ENCODE peak calls at places on chromosome 10, in ten cellular contexts. One of them, this sample, is unnamed.

GRCh38 chr10:80356563-80356999 is at the start of the genes DYDC1 and DYDC2:
- DNase-seq in fibroblast of lung: peak
- DNase-seq in trophoblast cell: peak
- DNase-seq in anterior cingulate cortex: no peak
- DNase-seq in progenitor cell of endocrine pancreas: peak
- DNase-seq in astrocyte of the spinal cord: no peak
- DNase-seq in nephron progenitor cell: peak
- DNase-seq in heart left ventricle: peak
- DNase-seq in T-cell: peak
- DNase-seq in stimulated activated CD4-positive, alpha-beta T cell treated with anti-CD3 and anti-CD28 coated beads, Interleukin-15, amount 100 ng/mL, for 24 hours: peak
- DNase-seq in this sample: no peak

GRCh38 chr10:16891375-16892313 is 74.4 kb upstream of the RSU1 start:
- DNase-seq in stimulated activated CD4-positive, alpha-beta T cell treated with anti-CD3 and anti-CD28 coated beads, Interleukin-15, amount 100 ng/mL, for 24 hours: peak
- DNase-seq in fibroblast of lung: peak
- DNase-seq in astrocyte of the spinal cord: peak
- DNase-seq in T-cell: peak
- DNase-seq in anterior cingulate cortex: no peak
- DNase-seq in heart left ventricle: peak
- DNase-seq in nephron progenitor cell: peak
- DNase-seq in progenitor cell of endocrine pancreas: no peak
- DNase-seq in trophoblast cell: no peak
- DNase-seq in this sample: peak

GRCh38 chr10:46236941-46237681 is 49.7 kb upstream of the ANTXRL start:
- DNase-seq in T-cell: no peak
- DNase-seq in progenitor cell of endocrine pancreas: peak
- DNase-seq in trophoblast cell: no peak
- DNase-seq in heart left ventricle: no peak
- DNase-seq in stimulated activated CD4-positive, alpha-beta T cell treated with anti-CD3 and anti-CD28 coated beads, Interleukin-15, amount 100 ng/mL, for 24 hours: no peak
- DNase-seq in nephron progenitor cell: no peak
- DNase-seq in astrocyte of the spinal cord: no peak
- DNase-seq in anterior cingulate cortex: no peak
- DNase-seq in fibroblast of lung: no peak
- DNase-seq in this sample: no peak

GRCh38 chr10:50624866-50625491 is 1.2 kb upstream of the SGMS1 start:
- DNase-seq in heart left ventricle: peak
- DNase-seq in T-cell: peak
- DNase-seq in progenitor cell of endocrine pancreas: peak
- DNase-seq in astrocyte of the spinal cord: peak
- DNase-seq in trophoblast cell: peak
- DNase-seq in fibroblast of lung: peak
- DNase-seq in nephron progenitor cell: peak
- DNase-seq in anterior cingulate cortex: peak
- DNase-seq in stimulated activated CD4-positive, alpha-beta T cell treated with anti-CD3 and anti-CD28 coated beads, Interleukin-15, amount 100 ng/mL, for 24 hours: peak
- DNase-seq in this sample: peak

GRCh38 chr10:116183733-116184447 is 89.1 kb downstream of the GFRA1 start:
- DNase-seq in nephron progenitor cell: peak
- DNase-seq in heart left ventricle: no peak
- DNase-seq in fibroblast of lung: no peak
- DNase-seq in progenitor cell of endocrine pancreas: peak
- DNase-seq in T-cell: no peak
- DNase-seq in trophoblast cell: no peak
- DNase-seq in astrocyte of the spinal cord: peak
- DNase-seq in stimulated activated CD4-positive, alpha-beta T cell treated with anti-CD3 and anti-CD28 coated beads, Interleukin-15, amount 100 ng/mL, for 24 hours: no peak
- DNase-seq in anterior cingulate cortex: no peak
- DNase-seq in this sample: no peak

GRCh38 chr10:34434119-34434594 is 380.9 kb downstream of the PARD3 start:
- DNase-seq in T-cell: no peak
- DNase-seq in nephron progenitor cell: no peak
- DNase-seq in stimulated activated CD4-positive, alpha-beta T cell treated with anti-CD3 and anti-CD28 coated beads, Interleukin-15, amount 100 ng/mL, for 24 hours: no peak
- DNase-seq in fibroblast of lung: peak
- DNase-seq in heart left ventricle: no peak
- DNase-seq in astrocyte of the spinal cord: peak
- DNase-seq in anterior cingulate cortex: no peak
- DNase-seq in progenitor cell of endocrine pancreas: no peak
- DNase-seq in trophoblast cell: no peak
- DNase-seq in this sample: no peak

GRCh38 chr10:132939957-132940790 is 2.2 kb downstream of the CFAP46 start:
- DNase-seq in fibroblast of lung: peak
- DNase-seq in T-cell: no peak
- DNase-seq in trophoblast cell: no peak
- DNase-seq in stimulated activated CD4-positive, alpha-beta T cell treated with anti-CD3 and anti-CD28 coated beads, Interleukin-15, amount 100 ng/mL, for 24 hours: peak
- DNase-seq in progenitor cell of endocrine pancreas: peak
- DNase-seq in heart left ventricle: no peak
- DNase-seq in astrocyte of the spinal cord: peak
- DNase-seq in nephron progenitor cell: peak
- DNase-seq in anterior cingulate cortex: peak
- DNase-seq in this sample: peak

GRCh38 chr10:76962851-76963250 is 674.8 kb downstream of the KCNMA1 start:
- DNase-seq in anterior cingulate cortex: no peak
- DNase-seq in fibroblast of lung: peak
- DNase-seq in T-cell: no peak
- DNase-seq in heart left ventricle: no peak
- DNase-seq in nephron progenitor cell: no peak
- DNase-seq in astrocyte of the spinal cord: no peak
- DNase-seq in trophoblast cell: no peak
- DNase-seq in progenitor cell of endocrine pancreas: no peak
- DNase-seq in stimulated activated CD4-positive, alpha-beta T cell treated with anti-CD3 and anti-CD28 coated beads, Interleukin-15, amount 100 ng/mL, for 24 hours: no peak
- DNase-seq in this sample: no peak

GRCh38 chr10:97898429-97898828 is 48.8 kb downstream of the GOLGA7B start:
- DNase-seq in anterior cingulate cortex: no peak
- DNase-seq in nephron progenitor cell: no peak
- DNase-seq in progenitor cell of endocrine pancreas: no peak
- DNase-seq in fibroblast of lung: peak
- DNase-seq in heart left ventricle: no peak
- DNase-seq in trophoblast cell: no peak
- DNase-seq in astrocyte of the spinal cord: no peak
- DNase-seq in stimulated activated CD4-positive, alpha-beta T cell treated with anti-CD3 and anti-CD28 coated beads, Interleukin-15, amount 100 ng/mL, for 24 hours: no peak
- DNase-seq in T-cell: no peak
- DNase-seq in this sample: no peak

GRCh38 chr10:5323446-5323845 is 41.3 kb upstream of the UCN3 start:
- DNase-seq in fibroblast of lung: no peak
- DNase-seq in heart left ventricle: no peak
- DNase-seq in anterior cingulate cortex: no peak
- DNase-seq in nephron progenitor cell: no peak
- DNase-seq in trophoblast cell: no peak
- DNase-seq in astrocyte of the spinal cord: no peak
- DNase-seq in progenitor cell of endocrine pancreas: no peak
- DNase-seq in T-cell: no peak
- DNase-seq in stimulated activated CD4-positive, alpha-beta T cell treated with anti-CD3 and anti-CD28 coated beads, Interleukin-15, amount 100 ng/mL, for 24 hours: peak
- DNase-seq in this sample: no peak